ENCODE peak calls at places on chromosomes 4 and X, in eight cellular contexts. One of them, this sample, is unnamed.

GRCh38 chr4:165928601-165929000 is 55.6 kb downstream of the TLL1 start:
- DNase-seq in fibroblast of lung: no peak
- DNase-seq in NCI-H510A: no peak
- DNase-seq in AG09309: no peak
- DNase-seq in T-helper 9 cell: no peak
- DNase-seq in uterus: no peak
- DNase-seq in iris pigment epithelial cell: no peak
- DNase-seq in activated CD4-positive, alpha-beta T cell treated with anti-CD3 and anti-CD28 coated beads for 24 hours: no peak
- DNase-seq in this sample: no peak

GRCh38 chr4:177907736-177908424 is 465.6 kb upstream of the AGA start:
- DNase-seq in AG09309: no peak
- DNase-seq in iris pigment epithelial cell: no peak
- DNase-seq in NCI-H510A: no peak
- DNase-seq in fibroblast of lung: no peak
- DNase-seq in T-helper 9 cell: no peak
- DNase-seq in activated CD4-positive, alpha-beta T cell treated with anti-CD3 and anti-CD28 coated beads for 24 hours: no peak
- DNase-seq in uterus: no peak
- DNase-seq in this sample: no peak

GRCh38 chrX:102899940-102900916 is 36.8 kb upstream of the RAB40AL start:
- DNase-seq in AG09309: peak; percentile 45
- DNase-seq in NCI-H510A: no peak
- DNase-seq in iris pigment epithelial cell: peak; percentile 75
- DNase-seq in uterus: peak; percentile 44
- DNase-seq in fibroblast of lung: peak; percentile 68
- DNase-seq in T-helper 9 cell: peak; percentile 68
- DNase-seq in activated CD4-positive, alpha-beta T cell treated with anti-CD3 and anti-CD28 coated beads for 24 hours: peak; percentile 69
- DNase-seq in this sample: peak; percentile 76

GRCh38 chr4:44861756-44862155 is 135.4 kb upstream of the GNPDA2 start:
- DNase-seq in NCI-H510A: no peak
- DNase-seq in activated CD4-positive, alpha-beta T cell treated with anti-CD3 and anti-CD28 coated beads for 24 hours: no peak
- DNase-seq in T-helper 9 cell: no peak
- DNase-seq in AG09309: no peak
- DNase-seq in uterus: no peak
- DNase-seq in fibroblast of lung: no peak
- DNase-seq in iris pigment epithelial cell: no peak
- DNase-seq in this sample: no peak

GRCh38 chr4:182764137-182764536 is 153.0 kb downstream of the DCTD start:
- DNase-seq in iris pigment epithelial cell: peak; percentile 40
- DNase-seq in T-helper 9 cell: no peak
- DNase-seq in AG09309: no peak
- DNase-seq in activated CD4-positive, alpha-beta T cell treated with anti-CD3 and anti-CD28 coated beads for 24 hours: no peak
- DNase-seq in uterus: no peak
- DNase-seq in fibroblast of lung: peak; percentile 68
- DNase-seq in NCI-H510A: no peak
- DNase-seq in this sample: no peak

GRCh38 chr4:87527446-87528240 is 1.5 kb downstream of the SPARCL1 start:
- DNase-seq in fibroblast of lung: peak; percentile 17
- DNase-seq in NCI-H510A: no peak
- DNase-seq in iris pigment epithelial cell: peak; percentile 44
- DNase-seq in activated CD4-positive, alpha-beta T cell treated with anti-CD3 and anti-CD28 coated beads for 24 hours: no peak
- DNase-seq in AG09309: no peak
- DNase-seq in uterus: peak; percentile 50
- DNase-seq in T-helper 9 cell: no peak
- DNase-seq in this sample: no peak

GRCh38 chrX:13463608-13464007 is 105.8 kb upstream of the EGFL6 start:
- DNase-seq in fibroblast of lung: peak; percentile 93
- DNase-seq in T-helper 9 cell: no peak
- DNase-seq in activated CD4-positive, alpha-beta T cell treated with anti-CD3 and anti-CD28 coated beads for 24 hours: no peak
- DNase-seq in uterus: peak; percentile 65
- DNase-seq in NCI-H510A: peak; percentile 76
- DNase-seq in iris pigment epithelial cell: peak; percentile 95
- DNase-seq in AG09309: peak; percentile 59
- DNase-seq in this sample: peak; percentile 94

GRCh38 chrX:153782324-153782723 is 1.5 kb downstream of the SRPK3 start:
- DNase-seq in uterus: no peak
- DNase-seq in T-helper 9 cell: no peak
- DNase-seq in fibroblast of lung: no peak
- DNase-seq in activated CD4-positive, alpha-beta T cell treated with anti-CD3 and anti-CD28 coated beads for 24 hours: no peak
- DNase-seq in NCI-H510A: no peak
- DNase-seq in iris pigment epithelial cell: no peak
- DNase-seq in AG09309: no peak
- DNase-seq in this sample: no peak

GRCh38 chr4:6517171-6517570 is 44.8 kb upstream of the PPP2R2C start:
- DNase-seq in NCI-H510A: no peak
- DNase-seq in uterus: no peak
- DNase-seq in fibroblast of lung: no peak
- DNase-seq in AG09309: no peak
- DNase-seq in activated CD4-positive, alpha-beta T cell treated with anti-CD3 and anti-CD28 coated beads for 24 hours: no peak
- DNase-seq in iris pigment epithelial cell: no peak
- DNase-seq in T-helper 9 cell: no peak
- DNase-seq in this sample: no peak

GRCh38 chrX:48022100-48022499 is 15.3 kb downstream of the SPACA5 start:
- DNase-seq in activated CD4-positive, alpha-beta T cell treated with anti-CD3 and anti-CD28 coated beads for 24 hours: no peak
- DNase-seq in iris pigment epithelial cell: no peak
- DNase-seq in AG09309: no peak
- DNase-seq in fibroblast of lung: no peak
- DNase-seq in T-helper 9 cell: no peak
- DNase-seq in uterus: no peak
- DNase-seq in NCI-H510A: no peak
- DNase-seq in this sample: no peak

GRCh38 chr4:52110171-52110570 is 59.1 kb downstream of the SPATA18 start:
- DNase-seq in NCI-H510A: no peak
- DNase-seq in iris pigment epithelial cell: no peak
- DNase-seq in activated CD4-positive, alpha-beta T cell treated with anti-CD3 and anti-CD28 coated beads for 24 hours: no peak
- DNase-seq in uterus: no peak
- DNase-seq in AG09309: no peak
- DNase-seq in T-helper 9 cell: no peak
- DNase-seq in fibroblast of lung: peak; percentile 3
- DNase-seq in this sample: no peak

GRCh38 chrX:30228526-30228925 is 1.9 kb upstream of the MAGEB3 start:
- DNase-seq in fibroblast of lung: no peak
- DNase-seq in AG09309: no peak
- DNase-seq in iris pigment epithelial cell: no peak
- DNase-seq in NCI-H510A: no peak
- DNase-seq in activated CD4-positive, alpha-beta T cell treated with anti-CD3 and anti-CD28 coated beads for 24 hours: no peak
- DNase-seq in T-helper 9 cell: no peak
- DNase-seq in uterus: no peak
- DNase-seq in this sample: no peak

GRCh38 chrX:51571821-51572220 is 46.9 kb downstream of the CENPVL3 start:
- DNase-seq in iris pigment epithelial cell: no peak
- DNase-seq in NCI-H510A: no peak
- DNase-seq in uterus: no peak
- DNase-seq in fibroblast of lung: no peak
- DNase-seq in AG09309: no peak
- DNase-seq in activated CD4-positive, alpha-beta T cell treated with anti-CD3 and anti-CD28 coated beads for 24 hours: no peak
- DNase-seq in T-helper 9 cell: no peak
- DNase-seq in this sample: no peak

GRCh38 chr4:73308286-73308685 is 49.7 kb upstream of the ANKRD17 start:
- DNase-seq in uterus: no peak
- DNase-seq in fibroblast of lung: peak; percentile 34
- DNase-seq in activated CD4-positive, alpha-beta T cell treated with anti-CD3 and anti-CD28 coated beads for 24 hours: no peak
- DNase-seq in T-helper 9 cell: no peak
- DNase-seq in AG09309: no peak
- DNase-seq in NCI-H510A: no peak
- DNase-seq in iris pigment epithelial cell: peak; percentile 64
- DNase-seq in this sample: peak; percentile 51

GRCh38 chr4:40251366-40251765 is 54.5 kb downstream of the RHOH start:
- DNase-seq in fibroblast of lung: peak; percentile 37
- DNase-seq in iris pigment epithelial cell: peak; percentile 48
- DNase-seq in activated CD4-positive, alpha-beta T cell treated with anti-CD3 and anti-CD28 coated beads for 24 hours: no peak
- DNase-seq in AG09309: no peak
- DNase-seq in T-helper 9 cell: no peak
- DNase-seq in uterus: no peak
- DNase-seq in NCI-H510A: no peak
- DNase-seq in this sample: peak; percentile 67